ENCODE peak calls at places on chromosomes 7 and 10, in nine cellular contexts. W, B, X, P, M, R, I, E and V are unnamed samples.
A peak's percentile ranks its signal among the peaks of the same experiment; 100 is the strongest.

GRCh38 chr10:114386446-114386845 is 17.9 kb downstream of the AFAP1L2 start:
- DNase-seq in W (no peak), E (no peak), P (no peak), M (no peak), B (no peak), X (no peak), R (no peak), I (no peak), V (no peak)

GRCh38 chr10:43871545-43871944 is 222.9 kb upstream of the ZNF32 start:
- DNase-seq in E (no peak), R (no peak), M (no peak), W (no peak), X (no peak), B (no peak), P (no peak), I (no peak), V (no peak)

GRCh38 chr10:132417957-132418441 is 21.0 kb downstream of the PWWP2B start:
- DNase-seq in W (no peak), I (no peak), M (no peak), E (no peak), R (no peak), X (no peak), B (no peak), P (no peak), V (no peak)

GRCh38 chr10:3482200-3482993 is 302.6 kb downstream of the KLF6 start:
- DNase-seq in M (no peak), E (peak; percentile 83), B (no peak), P (no peak), I (peak; percentile 94), R (peak; percentile 93), W (peak; percentile 85), X (peak; percentile 85), V (no peak)

GRCh38 chr10:124185074-124185473 is 91.7 kb upstream of the CHST15 start:
- DNase-seq in M (no peak), I (no peak), P (no peak), E (no peak), X (no peak), W (no peak), R (no peak), B (no peak), V (no peak)

GRCh38 chr7:116434820-116435341 is 64.7 kb upstream of the CAV2 start:
- DNase-seq in P (no peak), R (peak; percentile 89), I (peak; percentile 58), E (peak; percentile 39), W (no peak), M (no peak), X (peak; percentile 10), B (no peak), V (no peak)

GRCh38 chr7:124723012-124723411 is 42.6 kb downstream of the GPR37 start:
- DNase-seq in M (no peak), E (no peak), X (no peak), P (no peak), R (peak; percentile 76), W (no peak), B (no peak), I (peak; percentile 3), V (no peak)

GRCh38 chr10:124174071-124174566 is 80.7 kb upstream of the CHST15 start:
- DNase-seq in R (no peak), M (no peak), P (no peak), E (no peak), B (no peak), X (no peak), I (no peak), W (no peak), V (no peak)

GRCh38 chr7:134699871-134700270 is 53.2 kb downstream of the BPGM start:
- DNase-seq in W (no peak), P (no peak), M (no peak), E (no peak), B (no peak), R (no peak), I (no peak), X (no peak), V (no peak)

GRCh38 chr7:5417106-5418071 is 6.2 kb downstream of the TNRC18 start:
- DNase-seq in B (no peak), P (no peak), W (peak; percentile 39), I (no peak), R (peak; percentile 59), X (no peak), E (no peak), M (no peak), V (no peak)

GRCh38 chr7:82017334-82017943 is 247.6 kb upstream of the HGF start:
- DNase-seq in R (peak; percentile 43), B (peak; percentile 1), M (no peak), E (peak; percentile 30), X (peak; percentile 6), P (no peak), W (peak; percentile 24), I (peak; percentile 75), V (no peak)

GRCh38 chr10:10589540-10589939 is 428.1 kb upstream of the CELF2 start:
- DNase-seq in I (peak; percentile 99), R (no peak), E (peak; percentile 69), M (peak; percentile 10), P (no peak), X (peak; percentile 3), B (peak; percentile 81), W (no peak), V (no peak)

GRCh38 chr7:35967366-35968139 is 166.7 kb downstream of the SEPTIN7 start:
- DNase-seq in R (no peak), P (no peak), W (no peak), E (no peak), I (no peak), B (no peak), X (no peak), M (no peak), V (no peak)

GRCh38 chr10:93485690-93486089 is 3.6 kb upstream of the MYOF start:
- DNase-seq in E (no peak), R (no peak), P (no peak), B (no peak), X (no peak), M (no peak), W (no peak), I (no peak), V (no peak)

GRCh38 chr7:130356121-130356759 is 11.6 kb downstream of the CPA5 start:
- DNase-seq in P (no peak), R (peak; percentile 98), W (peak; percentile 79), E (peak; percentile 79), X (peak; percentile 85), M (no peak), B (no peak), I (peak; percentile 97), V (no peak)

GRCh38 chr7:119270644-119271043 is 1002.3 kb upstream of the KCND2 start:
- DNase-seq in P (no peak), M (no peak), I (no peak), B (no peak), E (no peak), W (no peak), R (no peak), X (no peak), V (no peak)

GRCh38 chr10:13882112-13882711 is 295.4 kb downstream of the PRPF18 start:
- DNase-seq in R (peak; percentile 100), B (no peak), X (peak; percentile 63), E (no peak), W (peak; percentile 81), M (no peak), P (no peak), I (peak; percentile 96), V (no peak)

GRCh38 chr10:48602401-48603135 is 2.3 kb downstream of the ARHGAP22 start:
- DNase-seq in M (no peak), E (no peak), B (no peak), I (peak; percentile 16), X (no peak), R (no peak), P (no peak), W (no peak), V (no peak)